ENCODE peak calls at places on chromosomes 11 and 22, in nine cellular contexts. M is PC-3, Z is HCT116, P is OCI-LY7, V is hepatocyte, J is MM.1S, O is neural progenitor cell, G is GM23338, Q is GM23248. K is an unnamed sample.

GRCh38 chr22:50314455-50315288 is 7.2 kb upstream of the PLXNB2 start:
- DNase-seq in V (peak), P (peak), J (peak), M (no peak), Z (no peak), Q (no peak), G (peak), O (no peak), K (peak)

GRCh38 chr11:34528072-34528471 is 14.5 kb upstream of the ELF5 start:
- DNase-seq in Z (no peak), M (no peak), Q (no peak), P (no peak), O (no peak), J (no peak), G (no peak), V (no peak), K (no peak)

GRCh38 chr11:68990995-68991780 is 10.4 kb upstream of the MRGPRD start:
- DNase-seq in J (no peak), Q (no peak), V (no peak), Z (no peak), G (no peak), P (no peak), O (no peak), M (no peak), K (no peak)

GRCh38 chr11:19874241-19874640 is 161.6 kb downstream of the NAV2 start:
- DNase-seq in Z (no peak), M (no peak), G (no peak), P (no peak), Q (no peak), J (no peak), V (no peak), O (no peak), K (no peak)

GRCh38 chr11:63867511-63867910 is 28.6 kb downstream of the MARK2 start:
- DNase-seq in G (no peak), Z (no peak), M (no peak), V (no peak), O (no peak), Q (no peak), P (no peak), J (no peak), K (no peak)

GRCh38 chr11:84564180-84564866 is 1062.8 kb downstream of the DLG2 start:
- DNase-seq in V (peak), O (peak), Q (peak), Z (peak), M (peak), P (peak), G (peak), J (peak), K (peak)

GRCh38 chr11:79363861-79364378 is 76.9 kb downstream of the TENM4 start:
- DNase-seq in O (no peak), Q (no peak), V (no peak), J (no peak), P (no peak), M (peak), G (no peak), Z (no peak), K (no peak)

GRCh38 chr11:2988361-2988762 is 3.8 kb downstream of the NAP1L4 start:
- DNase-seq in O (no peak), G (no peak), Z (no peak), P (no peak), V (no peak), M (peak), Q (no peak), J (peak), K (no peak)

GRCh38 chr22:49634006-49634772 is 193.5 kb downstream of the BRD1 start:
- DNase-seq in V (no peak), O (no peak), G (no peak), J (no peak), Q (no peak), Z (no peak), P (no peak), M (no peak), K (no peak)

GRCh38 chr22:43476341-43476740 is 64.5 kb downstream of the MPPED1 start:
- DNase-seq in J (no peak), Z (no peak), P (no peak), M (no peak), O (peak), V (no peak), G (peak), Q (no peak), K (no peak)

GRCh38 chr11:133947298-133947905 is 9.4 kb downstream of the IGSF9B start:
- DNase-seq in M (peak), V (peak), G (peak), Q (peak), J (no peak), Z (no peak), P (no peak), O (peak), K (peak)

GRCh38 chr22:20520093-20520511 is 12.7 kb downstream of the MED15 start:
- DNase-seq in M (no peak), G (no peak), V (no peak), Z (no peak), J (no peak), P (no peak), Q (peak), O (no peak), K (no peak)

GRCh38 chr11:124612045-124612444 is 817 bp downstream of the PANX3 start:
- DNase-seq in P (no peak), Q (no peak), O (no peak), V (no peak), G (no peak), Z (no peak), J (peak), M (no peak), K (no peak)

GRCh38 chr11:67024966-67025365 is 2.0 kb downstream of the SYT12 start:
- DNase-seq in G (no peak), J (no peak), Z (no peak), O (no peak), M (peak), P (no peak), V (no peak), Q (peak), K (no peak)

GRCh38 chr11:1193326-1194230 is 29.3 kb upstream of the MUC5B start:
- DNase-seq in V (no peak), O (no peak), P (no peak), J (no peak), Z (no peak), Q (no peak), M (no peak), G (no peak), K (peak)

GRCh38 chr11:67153971-67154370 is 34.9 kb downstream of the KDM2A start:
- DNase-seq in V (no peak), Q (no peak), J (no peak), M (no peak), Z (no peak), P (no peak), O (no peak), G (no peak), K (no peak)

GRCh38 chr11:120336641-120337132 is 474 bp downstream of the ARHGEF12 start:
- DNase-seq in V (peak), Z (no peak), M (peak), O (no peak), P (peak), J (peak), G (peak), Q (peak), K (no peak)

GRCh38 chr11:78313181-78313788 is 104.3 kb downstream of the GAB2 start:
- DNase-seq in Q (peak), V (peak), G (no peak), O (no peak), J (no peak), P (no peak), M (peak), Z (peak), K (no peak)

GRCh38 chr22:39427751-39428596 is 28.4 kb downstream of the TAB1 start:
- DNase-seq in O (no peak), M (no peak), P (no peak), Z (no peak), V (peak), J (peak), Q (no peak), G (no peak), K (no peak)

GRCh38 chr11:86676533-86677154 is 4.2 kb upstream of the ME3 start:
- DNase-seq in P (peak), Q (peak), O (peak), Z (peak), G (peak), J (no peak), V (peak), M (peak), K (peak)

GRCh38 chr11:123753110-123753509 is 1.2 kb downstream of the OR6X1 start:
- DNase-seq in J (peak), M (no peak), O (no peak), V (no peak), Z (no peak), G (no peak), Q (no peak), P (no peak), K (no peak)

GRCh38 chr11:22337571-22338464 is at the start of gene SLC17A6:
- DNase-seq in G (peak), M (peak), O (peak), J (peak), Q (peak), V (peak), P (peak), Z (no peak), K (no peak)

GRCh38 chr11:70323811-70324210 is 53.3 kb downstream of the PPFIA1 start:
- DNase-seq in P (no peak), J (no peak), Q (peak), G (no peak), M (no peak), Z (no peak), O (no peak), V (no peak), K (no peak)

GRCh38 chr22:40240671-40241070 is 62.9 kb downstream of the TNRC6B start:
- DNase-seq in M (peak), Q (no peak), V (no peak), G (no peak), O (no peak), J (no peak), Z (no peak), P (no peak), K (no peak)

GRCh38 chr11:60059052-60059451 is 2.6 kb downstream of the MS4A3 start:
- DNase-seq in M (peak), V (no peak), Z (no peak), G (no peak), Q (no peak), J (no peak), P (no peak), O (no peak), K (no peak)

GRCh38 chr11:125402436-125402835 is 93.6 kb downstream of the FEZ1 start:
- DNase-seq in V (peak), O (no peak), M (peak), Z (no peak), Q (peak), P (no peak), J (no peak), G (no peak), K (no peak)

GRCh38 chr22:29690481-29690880 is 29.3 kb upstream of the CABP7 start:
- DNase-seq in G (no peak), P (no peak), O (peak), M (no peak), J (no peak), Z (no peak), Q (no peak), V (no peak), K (no peak)

GRCh38 chr22:47168900-47169800 is 406.7 kb downstream of the TBC1D22A start:
- DNase-seq in V (no peak), J (no peak), M (peak), O (peak), Q (peak), P (no peak), Z (no peak), G (peak), K (peak)

GRCh38 chr11:7252683-7253213 is 1.0 kb downstream of the SYT9 start:
- DNase-seq in V (no peak), Q (no peak), G (peak), M (no peak), O (peak), P (no peak), Z (no peak), J (no peak), K (no peak)
- TF ChIP-seq EZH2phosphoT487 in V (no peak), Q (no peak), G (no peak), M (no peak), O (no peak), P (no peak), Z (no peak), J (no peak), K (no peak)

GRCh38 chr11:128422576-128423370 is 164.6 kb downstream of the ETS1 start:
- DNase-seq in P (no peak), Q (no peak), V (no peak), Z (no peak), J (no peak), G (no peak), O (peak), M (no peak), K (peak)
- TF ChIP-seq EZH2phosphoT487 in P (no peak), Q (no peak), V (no peak), Z (no peak), J (no peak), G (no peak), O (no peak), M (no peak), K (no peak)

GRCh38 chr11:94623120-94623735 is 56.1 kb downstream of the PIWIL4 start:
- DNase-seq in P (peak), Q (peak), V (peak), O (peak), M (peak), Z (peak), G (peak), J (peak), K (peak)
- TF ChIP-seq EZH2phosphoT487 in P (no peak), Q (no peak), V (no peak), O (no peak), M (no peak), Z (no peak), G (no peak), J (no peak), K (no peak)

GRCh38 chr22:17698948-17699347 is 60.4 kb downstream of the BCL2L13 start:
- DNase-seq in M (no peak), G (no peak), P (no peak), Z (no peak), Q (no peak), V (no peak), O (no peak), J (no peak), K (no peak)

GRCh38 chr22:17695986-17696385 is 57.4 kb downstream of the BCL2L13 start:
- DNase-seq in J (no peak), Z (no peak), Q (peak), G (no peak), O (no peak), P (no peak), M (no peak), V (no peak), K (no peak)

GRCh38 chr22:17703811-17704210 is 65.3 kb downstream of the BCL2L13 start:
- DNase-seq in O (no peak), M (no peak), Z (no peak), J (no peak), Q (peak), G (no peak), P (no peak), V (no peak), K (no peak)

GRCh38 chr22:17700778-17701177 is 62.2 kb downstream of the BCL2L13 start:
- DNase-seq in P (no peak), Z (no peak), M (no peak), Q (peak), O (no peak), J (no peak), V (no peak), G (peak), K (no peak)

DNA sequence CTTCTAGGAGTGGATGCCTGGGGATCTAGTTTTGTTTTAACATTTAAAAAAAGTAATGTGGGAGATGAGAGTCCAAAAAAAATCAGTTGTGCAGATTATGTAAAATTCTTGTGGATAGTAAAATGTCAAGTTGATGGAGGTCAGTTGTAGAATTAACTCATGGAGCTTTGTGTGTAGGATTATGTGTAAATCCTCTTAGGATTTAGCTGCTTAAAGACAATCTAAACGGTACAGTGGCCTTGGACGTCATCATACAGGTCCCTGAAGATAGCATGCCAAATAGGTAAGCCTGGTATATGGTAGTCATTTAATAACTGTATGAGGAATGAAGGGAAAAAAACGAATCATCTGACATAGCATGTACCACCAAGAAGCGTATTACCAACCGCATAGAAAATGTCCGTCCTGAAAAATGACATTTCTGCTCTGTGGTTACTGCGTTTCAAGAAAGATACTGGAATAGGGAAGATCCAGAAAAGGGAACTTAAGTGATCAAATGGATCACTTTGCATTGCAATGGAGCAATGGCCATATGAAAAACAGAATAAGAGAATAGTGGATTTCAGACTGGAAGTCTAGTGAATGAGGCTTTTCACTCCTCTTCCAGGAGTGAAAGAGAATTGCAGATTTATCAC is 61.3 kb downstream of the BCL2L13 start:
- DNase-seq in Q (no peak), V (no peak), P (no peak), M (no peak), O (no peak), J (no peak), G (no peak), Z (no peak), K (no peak)
- TF ChIP-seq EZH2phosphoT487 in Q (no peak), V (no peak), P (no peak), M (no peak), O (no peak), J (no peak), G (no peak), Z (no peak), K (no peak)

GRCh38 chr11:40187092-40187403 is 1272.4 kb downstream of the LRRC4C start:
- DNase-seq in O (no peak), Z (no peak), J (no peak), Q (no peak), M (no peak), G (no peak), V (no peak), P (no peak), K (no peak)

GRCh38 chr11:40185793-40186192 is 1273.7 kb downstream of the LRRC4C start:
- DNase-seq in M (no peak), P (no peak), O (peak), G (no peak), V (no peak), Q (no peak), J (no peak), Z (no peak), K (no peak)

GRCh38 chr11:40183073-40184064 is 1276.1 kb downstream of the LRRC4C start:
- DNase-seq in O (no peak), V (no peak), Z (no peak), J (peak), M (no peak), Q (no peak), P (no peak), G (no peak), K (no peak)

GRCh38 chr11:40188848-40189247 is 1270.6 kb downstream of the LRRC4C start:
- DNase-seq in M (no peak), G (no peak), O (no peak), Z (no peak), P (no peak), V (peak), Q (no peak), J (no peak), K (no peak)

DNA sequence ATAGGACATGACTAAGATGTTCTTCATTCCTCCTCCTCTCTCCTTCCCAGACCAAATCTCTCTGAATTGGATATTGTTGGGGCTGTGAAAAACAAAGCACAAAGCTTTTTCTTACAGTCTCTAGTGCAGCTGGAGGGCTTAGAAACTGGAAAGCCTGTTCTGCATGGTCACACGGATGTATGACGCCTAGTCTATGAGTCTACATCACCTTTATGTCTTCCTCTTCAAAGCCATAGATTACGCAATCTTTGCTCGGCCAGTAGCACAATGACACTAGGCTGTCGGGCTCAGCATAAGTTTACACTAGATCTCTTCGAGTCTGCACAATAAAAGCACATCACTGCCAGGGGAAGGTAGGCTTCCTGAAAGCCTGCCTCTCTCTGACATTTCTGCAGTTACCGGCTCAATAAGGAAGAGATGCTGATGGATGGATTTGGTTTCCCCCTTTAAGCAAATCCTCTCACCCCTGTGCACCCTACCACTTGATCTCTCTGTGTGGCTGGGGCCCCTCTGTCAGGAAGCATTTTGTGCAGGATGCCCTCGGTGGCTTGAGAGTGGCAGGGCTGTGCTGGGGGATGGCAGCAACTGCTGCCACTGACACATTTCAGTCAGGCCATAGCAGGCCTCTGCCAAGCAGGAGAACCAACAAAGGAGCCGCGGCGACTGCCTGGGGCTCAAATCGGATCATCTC is 1272.9 kb downstream of the LRRC4C start:
- DNase-seq in Z (no peak), V (peak), G (no peak), Q (no peak), P (no peak), O (peak), M (no peak), J (no peak), K (peak)
- TF ChIP-seq EZH2phosphoT487 in Z (no peak), V (no peak), G (no peak), Q (no peak), P (no peak), O (no peak), M (no peak), J (no peak), K (no peak)

DNA sequence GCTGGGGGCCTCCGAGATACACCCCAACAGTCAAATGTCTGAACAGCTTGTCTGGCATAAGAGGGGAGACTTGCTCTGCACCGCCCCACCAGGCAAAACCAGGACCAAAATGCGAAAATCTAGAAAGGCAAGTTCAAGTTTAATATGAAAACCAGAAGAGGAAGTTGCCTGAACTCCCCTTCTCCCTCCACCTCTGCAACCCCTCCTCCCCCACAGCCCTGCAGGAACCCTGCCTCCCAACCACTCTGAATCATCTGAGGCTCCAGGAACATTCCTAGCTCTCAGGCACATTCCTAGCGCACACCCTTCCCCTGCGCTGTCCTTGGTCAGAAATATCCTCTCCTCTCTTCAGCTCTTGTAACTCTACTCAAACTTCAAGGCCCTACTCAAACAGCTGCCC is 36.7 kb downstream of the ISX start:
- DNase-seq in P (peak), Q (peak), O (peak), Z (no peak), M (peak), V (peak), J (peak), G (peak), K (no peak)
- TF ChIP-seq EZH2phosphoT487 in P (no peak), Q (no peak), O (no peak), Z (no peak), M (no peak), V (no peak), J (no peak), G (no peak), K (no peak)

GRCh38 chr11:71407356-71407755 is 40.8 kb downstream of the DHCR7 start:
- DNase-seq in P (no peak), O (no peak), Q (no peak), V (no peak), M (no peak), J (no peak), Z (no peak), G (no peak), K (no peak)
- TF ChIP-seq EZH2phosphoT487 in P (no peak), O (no peak), Q (no peak), V (no peak), M (no peak), J (no peak), Z (no peak), G (no peak), K (no peak)